ENCODE peak calls at places on chromosome 11, in ten cellular contexts. M, Z, I, C, Y, D, W, T, X and E are unnamed samples. For H3K4me1, the result is how much of the 10 kb centered on the place peaks cover.

GRCh38 chr11:27231519-27231918 is 131.5 kb downstream of the CCDC34 start:
- DNase-seq in D (no peak), C (no peak), X (no peak), I (no peak), T (no peak), Z (no peak), W (no peak), Y (no peak), M (no peak), E (no peak)

GRCh38 chr11:14643697-14644395 is at the start of gene PDE3B:
- DNase-seq in Y (peak), Z (peak), M (peak), D (peak), C (peak), W (peak), X (peak), I (peak), T (peak), E (peak)

GRCh38 chr11:69481393-69481844 is at the start of gene LINC01488:
- DNase-seq in Y (no peak), D (no peak), X (no peak), I (no peak), T (no peak), W (no peak), M (no peak), Z (no peak), C (no peak), E (no peak)

GRCh38 chr11:128420943-128421342 is 166.4 kb downstream of the ETS1 start:
- DNase-seq in Z (no peak), Y (no peak), I (no peak), X (no peak), W (no peak), T (no peak), M (no peak), D (no peak), C (no peak), E (no peak)

GRCh38 chr11:35166369-35167360 is 27.7 kb downstream of the CD44 start:
- DNase-seq in M (no peak), D (peak), X (no peak), C (peak), I (peak), Y (no peak), T (no peak), W (peak), Z (no peak), E (no peak)

GRCh38 chr11:79520086-79520485 is 79.3 kb upstream of the TENM4 start:
- DNase-seq in I (no peak), C (no peak), T (no peak), Z (no peak), Y (no peak), M (no peak), W (peak), X (no peak), D (no peak), E (no peak)

GRCh38 chr11:1652778-1653540 is 23.4 kb downstream of the KRTAP5-5 start:
- DNase-seq in C (peak), D (peak), M (peak), X (peak), I (peak), Y (peak), W (peak), Z (peak), T (peak), E (peak)

GRCh38 chr11:63536669-63537292 is at the start of gene PLAAT4:
- DNase-seq in T (peak), D (peak), M (no peak), Y (no peak), W (no peak), I (peak), C (peak), Z (peak), X (no peak), E (peak)

GRCh38 chr11:73866095-73866579 is 10.5 kb downstream of the COA4 start:
- DNase-seq in W (no peak), M (no peak), T (no peak), C (no peak), Z (no peak), Y (no peak), D (no peak), X (peak), I (no peak), E (no peak)

GRCh38 chr11:2107941-2108630 is 31.1 kb downstream of the IGF2 start:
- DNase-seq in X (no peak), C (no peak), T (no peak), D (no peak), I (no peak), Y (no peak), Z (no peak), W (no peak), M (no peak), E (no peak)

GRCh38 chr11:62508336-62509058 is 38.1 kb downstream of the AHNAK start:
- DNase-seq in W (peak), I (peak), D (no peak), C (peak), T (peak), Z (peak), X (peak), M (peak), Y (peak), E (peak)

GRCh38 chr11:59429924-59430516 is 3.8 kb upstream of the OR5A2 start:
- DNase-seq in X (peak), C (peak), M (peak), Y (peak), Z (peak), T (peak), D (peak), I (no peak), W (peak), E (no peak)

GRCh38 chr11:41245184-41245583 is 214.3 kb downstream of the LRRC4C start:
- DNase-seq in W (no peak), I (no peak), D (no peak), X (no peak), Y (no peak), M (no peak), C (no peak), T (no peak), Z (no peak), E (no peak)

GRCh38 chr11:65854871-65855837 is 2.8 kb downstream of the CFL1 start:
- DNase-seq in D (no peak), Z (no peak), M (no peak), T (no peak), I (peak), Y (no peak), C (no peak), X (no peak), W (no peak), E (no peak)
- H3K4me1 ChIP-seq in D (under half), Z (under half), M (under half), T (under half), I (under half), Y (under half), C (under half), X (under half), W (under half), E (under half)

DNA sequence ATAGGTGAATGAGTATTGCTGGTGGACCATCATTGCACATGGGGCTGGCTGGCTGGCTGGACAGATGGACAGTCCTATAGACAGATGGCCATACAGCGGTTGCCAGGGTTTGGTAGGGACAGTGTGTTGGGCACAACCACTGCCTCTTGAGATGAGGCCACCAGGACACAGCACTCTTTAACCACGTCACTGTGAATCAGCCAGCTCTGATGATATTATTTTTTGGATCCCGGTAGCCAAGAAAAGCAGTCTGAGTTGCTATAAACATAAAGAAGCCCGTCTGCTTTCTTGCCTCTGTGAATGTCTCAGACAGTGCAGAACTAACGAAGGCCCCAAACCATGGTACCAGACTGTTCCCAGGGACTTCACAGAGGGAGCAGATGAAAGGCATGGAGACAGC is 115.9 kb upstream of the CSNK2A3 start:
- DNase-seq in Z (no peak), T (no peak), Y (no peak), M (no peak), D (no peak), I (peak), X (no peak), C (no peak), W (no peak), E (no peak)
- H3K4me3 ChIP-seq in Z (no peak), T (no peak), Y (no peak), M (no peak), D (no peak), I (no peak), X (no peak), C (no peak), W (no peak), E (no peak)

DNA sequence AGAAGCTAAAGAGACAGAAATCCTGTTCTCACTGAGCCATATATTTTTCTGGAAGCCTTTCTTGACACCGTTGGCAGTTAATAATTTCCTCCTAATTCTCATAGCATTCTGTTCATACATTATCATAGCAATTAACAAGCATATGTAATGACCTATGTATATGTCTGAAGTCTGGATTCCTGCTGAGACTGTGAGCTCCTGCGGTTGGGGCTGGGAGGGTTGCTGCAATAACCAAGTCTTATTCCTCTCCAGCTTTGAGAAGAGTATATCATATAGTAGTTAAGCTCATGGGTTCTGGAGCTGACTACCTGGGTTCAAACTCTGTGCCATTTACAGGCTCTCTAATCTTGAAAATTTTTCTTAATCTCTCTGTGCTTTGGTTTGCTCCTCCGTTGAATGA is 175.2 kb downstream of the MAML2 start:
- DNase-seq in W (no peak), Y (peak), Z (no peak), T (no peak), C (no peak), D (no peak), I (no peak), M (no peak), X (no peak), E (no peak)
- H3K4me1 ChIP-seq in W (under half), Y (under half), Z (under half), T (under half), C (under half), D (under half), I (under half), M (under half), X (under half), E (under half)

GRCh38 chr11:18632841-18633240 is 1.3 kb downstream of the SPTY2D1 start:
- DNase-seq in T (no peak), D (no peak), Z (no peak), Y (no peak), X (no peak), M (no peak), W (no peak), I (no peak), C (no peak), E (no peak)
- H3K4me3 ChIP-seq in T (no peak), D (no peak), Z (peak), Y (no peak), X (peak), M (peak), W (no peak), I (peak), C (peak), E (peak)